ENCODE peak calls at places on chromosomes 13 and 19, in six cellular contexts. Y is kidney, N is lower leg skin, W is AG04449, D is stomach, T is GM10248. S is an unnamed sample.
A peak's percentile ranks its signal among the peaks of the same experiment; 100 is the strongest.

GRCh38 chr13:27667946-27668345 is 46.3 kb downstream of the POLR1D start:
- DNase-seq in Y (no peak), N (no peak), W (no peak), D (no peak), T (no peak), S (peak; percentile 30)

GRCh38 chr19:2040647-2041435 is 10.2 kb downstream of the MKNK2 start:
- DNase-seq in Y (peak; percentile 77), N (no peak), W (no peak), D (no peak), T (no peak), S (no peak)

GRCh38 chr19:13865578-13866462 is 11.1 kb upstream of the NANOS3 start:
- DNase-seq in Y (no peak), N (no peak), W (no peak), D (no peak), T (no peak), S (no peak)

GRCh38 chr13:105972306-105972721 is 563.1 kb downstream of the EFNB2 start:
- DNase-seq in Y (no peak), N (no peak), W (no peak), D (no peak), T (no peak), S (no peak)

GRCh38 chr13:40345654-40346372 is 320.6 kb downstream of the FOXO1 start:
- DNase-seq in Y (peak; percentile 76), N (no peak), W (no peak), D (peak; percentile 66), T (no peak), S (no peak)

GRCh38 chr19:50829801-50830200 is 3.6 kb downstream of the KLK15 start:
- DNase-seq in Y (no peak), N (no peak), W (no peak), D (no peak), T (no peak), S (no peak)

GRCh38 chr13:80084086-80084676 is 256.7 kb downstream of the SPRY2 start:
- DNase-seq in Y (no peak), N (no peak), W (peak; percentile 91), D (no peak), T (no peak), S (peak; percentile 78)

GRCh38 chr13:23599083-23599925 is 29.1 kb downstream of the TNFRSF19 start:
- DNase-seq in Y (no peak), N (no peak), W (no peak), D (no peak), T (no peak), S (no peak)

GRCh38 chr19:2455481-2456300 is 1.1 kb downstream of the LMNB2 start:
- DNase-seq in Y (peak; percentile 88), N (no peak), W (no peak), D (peak; percentile 49), T (peak; percentile 86), S (no peak)

GRCh38 chr19:1768248-1768647 is 14.9 kb downstream of the ONECUT3 start:
- DNase-seq in Y (no peak), N (no peak), W (no peak), D (no peak), T (no peak), S (no peak)

GRCh38 chr19:18479964-18480723 is 41.7 kb downstream of the ELL start:
- DNase-seq in Y (peak; percentile 93), N (peak; percentile 85), W (no peak), D (peak; percentile 49), T (no peak), S (peak; percentile 59)

GRCh38 chr13:43545317-43545874 is 241.4 kb downstream of the ENOX1 start:
- DNase-seq in Y (peak; percentile 71), N (no peak), W (no peak), D (no peak), T (no peak), S (no peak)

GRCh38 chr19:42134671-42135070 is 2.4 kb upstream of the POU2F2 start:
- DNase-seq in Y (no peak), N (no peak), W (no peak), D (no peak), T (no peak), S (no peak)

GRCh38 chr19:53824134-53824611 is at the start of gene NLRP12:
- DNase-seq in Y (peak; percentile 61), N (peak; percentile 21), W (no peak), D (no peak), T (no peak), S (no peak)

GRCh38 chr13:77737583-77738200 is 40.2 kb downstream of the SLAIN1 start:
- DNase-seq in Y (no peak), N (no peak), W (no peak), D (no peak), T (no peak), S (no peak)

GRCh38 chr13:80217614-80218456 is 123.1 kb downstream of the SPRY2 start:
- DNase-seq in Y (no peak), N (no peak), W (no peak), D (no peak), T (no peak), S (peak; percentile 97)

GRCh38 chr19:36113895-36114762 is 546 bp downstream of the POLR2I start:
- DNase-seq in Y (no peak), N (peak; percentile 38), W (no peak), D (peak; percentile 40), T (no peak), S (peak; percentile 23)

GRCh38 chr19:6103217-6103644 is 7.1 kb downstream of the RFX2 start:
- DNase-seq in Y (no peak), N (peak; percentile 86), W (peak; percentile 92), D (peak; percentile 85), T (no peak), S (peak; percentile 90)

GRCh38 chr13:105474983-105475382 is 1060.5 kb downstream of the EFNB2 start:
- DNase-seq in Y (no peak), N (no peak), W (no peak), D (no peak), T (no peak), S (peak; percentile 74)

GRCh38 chr19:8573316-8573715 is 3.9 kb downstream of the MYO1F start:
- DNase-seq in Y (no peak), N (no peak), W (no peak), D (no peak), T (no peak), S (no peak)

GRCh38 chr13:80237646-80238045 is 103.3 kb downstream of the SPRY2 start:
- DNase-seq in Y (no peak), N (no peak), W (peak; percentile 40), D (no peak), T (no peak), S (peak; percentile 17)

DNA sequence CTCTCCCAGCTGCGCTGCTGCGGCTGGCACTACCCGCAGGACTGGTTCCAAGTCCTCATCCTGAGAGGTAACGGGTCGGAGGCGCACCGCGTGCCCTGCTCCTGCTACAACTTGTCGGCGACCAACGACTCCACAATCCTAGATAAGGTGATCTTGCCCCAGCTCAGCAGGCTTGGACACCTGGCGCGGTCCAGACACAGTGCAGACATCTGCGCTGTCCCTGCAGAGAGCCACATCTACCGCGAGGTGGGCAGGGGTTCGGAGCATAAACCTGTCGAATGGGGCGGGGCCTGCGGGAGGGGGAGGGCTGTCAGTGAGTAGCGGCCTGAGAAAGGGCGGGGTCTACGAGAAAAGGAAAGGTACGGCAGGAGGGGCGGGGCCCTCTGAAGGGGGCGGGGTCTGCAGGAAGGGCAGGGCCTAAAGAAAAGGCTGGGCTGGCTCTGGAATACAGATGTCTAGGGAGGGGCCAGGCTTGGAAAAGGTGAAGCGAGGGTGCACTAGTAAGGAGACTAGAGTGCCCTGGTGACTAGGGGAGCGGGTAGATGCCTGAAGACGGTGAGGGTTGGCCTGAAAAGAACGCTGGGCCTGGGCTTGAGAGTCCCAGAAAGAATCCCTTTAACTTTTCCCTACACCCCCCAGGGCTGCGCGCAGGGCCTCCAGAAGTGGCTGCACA is 3.6 kb downstream of the CD37 start:
- DNase-seq in Y (peak; percentile 97), N (peak; percentile 84), W (no peak), D (peak; percentile 96), T (peak; percentile 27), S (peak; percentile 16)
- TF ChIP-seq CTCF in Y (no peak), N (no peak), W (no peak), D (no peak), T (no peak), S (no peak)

DNA sequence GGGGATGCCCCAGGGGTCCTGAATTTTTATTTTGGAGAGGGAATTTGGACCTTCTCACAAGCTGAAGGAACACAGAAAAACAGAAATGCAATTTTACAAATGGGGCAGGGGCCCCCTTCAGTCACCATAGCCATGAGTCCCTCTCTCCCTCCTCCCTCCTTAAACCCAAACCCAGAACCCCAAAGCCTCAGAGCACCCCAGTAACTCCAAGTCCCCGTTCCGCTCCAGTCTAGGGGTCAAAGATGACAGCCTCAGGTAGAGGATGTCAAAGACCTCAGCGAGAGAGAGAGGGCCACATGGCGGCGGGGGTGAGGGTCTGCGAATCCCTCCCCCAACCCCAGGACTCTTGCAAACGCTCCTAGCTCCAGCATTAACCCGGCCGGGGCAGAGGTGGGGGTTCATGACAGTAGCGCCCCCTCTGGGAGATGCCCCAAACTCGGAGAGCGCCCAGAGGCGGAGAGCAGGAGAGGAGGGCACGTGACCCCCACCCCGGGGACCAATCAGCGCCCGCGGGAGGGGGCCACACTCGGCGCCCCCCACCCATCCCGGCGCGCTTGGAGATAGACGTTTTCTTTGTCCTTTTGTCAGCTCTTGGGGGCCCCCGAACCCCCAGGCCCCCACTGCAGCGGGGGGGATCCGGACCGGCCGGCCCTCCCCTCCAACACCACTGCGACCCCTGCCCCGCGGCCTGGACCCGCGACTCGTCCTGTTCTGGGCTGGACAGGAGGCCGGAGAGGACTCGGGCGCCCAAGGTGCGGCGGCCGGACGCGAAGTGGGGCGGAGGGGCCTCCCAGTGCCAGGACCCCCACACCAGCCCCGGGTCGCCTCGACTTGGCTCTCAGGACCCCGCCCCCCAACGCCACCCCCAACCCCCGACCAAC is 20.8 kb upstream of the SEMA6B start:
- DNase-seq in Y (peak; percentile 67), N (no peak), W (no peak), D (no peak), T (no peak), S (no peak)
- TF ChIP-seq CTCF in Y (no peak), N (no peak), W (peak; percentile 31), D (no peak), T (no peak), S (no peak)

DNA sequence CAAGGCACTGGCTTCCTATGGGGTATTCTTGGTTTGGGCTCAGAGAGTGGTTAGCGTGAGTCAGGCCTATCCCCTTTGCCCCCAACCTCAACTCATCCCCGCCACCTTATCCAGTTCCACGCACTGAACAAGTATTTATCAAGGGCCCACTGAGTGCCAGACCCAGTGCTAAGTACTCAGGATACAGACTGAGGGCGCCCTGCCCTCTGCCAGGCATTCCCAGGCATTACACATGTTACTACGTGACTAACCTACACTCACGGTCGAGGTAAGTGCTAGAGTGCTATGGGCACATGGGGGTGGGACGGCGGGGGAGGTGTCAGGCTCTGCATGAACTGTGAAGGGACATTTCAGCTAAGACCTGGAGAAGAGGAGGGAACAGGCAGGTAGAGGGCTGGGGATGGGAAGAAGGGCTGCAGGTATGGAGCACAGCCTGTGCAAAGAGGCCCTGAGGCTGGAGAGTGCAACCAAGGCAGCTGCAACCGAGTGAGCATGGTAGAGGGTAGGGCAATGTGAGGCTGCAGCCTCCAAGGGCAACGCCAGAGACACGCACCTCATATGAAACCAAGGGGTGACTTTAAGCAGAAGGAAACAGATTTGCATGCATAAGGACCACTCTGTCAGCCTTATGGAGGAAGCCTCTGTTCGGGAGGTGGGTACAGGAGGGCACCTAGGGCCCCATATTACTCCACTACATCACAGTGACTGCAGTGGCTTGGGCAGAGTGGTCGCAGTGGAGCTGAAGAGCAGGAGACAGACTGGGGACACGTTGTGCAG is 22.5 kb downstream of the DHRS12 start:
- DNase-seq in Y (no peak), N (no peak), W (no peak), D (peak; percentile 61), T (peak; percentile 48), S (no peak)
- TF ChIP-seq CTCF in Y (peak; percentile 9), N (no peak), W (peak; percentile 50), D (no peak), T (peak; percentile 40), S (peak; percentile 27)

GRCh38 chr19:57814505-57815246 is at the start of gene ZNF552:
- DNase-seq in Y (peak; percentile 95), N (peak; percentile 89), W (peak; percentile 47), D (peak; percentile 92), T (peak; percentile 84), S (peak; percentile 90)
- TF ChIP-seq CTCF in Y (no peak), N (no peak), W (no peak), D (no peak), T (no peak), S (no peak)